ENCODE peak calls at places on chromosomes 16 and 17, in six cellular contexts. W is iris pigment epithelial cell; M is activated CD8-positive, alpha-beta memory T cell treated with anti-CD3 and anti-CD28 coated beads, Interleukin-2, amount 50 U/mL, for 4 hours; S is stimulated activated CD4-positive, alpha-beta T cell treated with anti-CD3 and anti-CD28 coated beads, Interleukin-2, amount 100 ng/mL, for 24 hours; T is Peyer's patch; K is Ammon's horn. A is an unnamed sample.

GRCh38 chr17:40517286-40517662 is 15.9 kb upstream of the TNS4 start:
- DNase-seq in W (no peak), M (no peak), S (no peak), T (no peak), K (no peak), A (no peak)

GRCh38 chr17:41406205-41406604 is 8.8 kb upstream of the KRT31 start:
- DNase-seq in W (no peak), M (no peak), S (no peak), T (no peak), K (no peak), A (no peak)

GRCh38 chr17:83079340-83079747 is at the start of gene METRNL:
- DNase-seq in W (peak; percentile 67), M (peak; percentile 61), S (peak; percentile 69), T (peak; percentile 78), K (peak; percentile 69), A (peak; percentile 84)

GRCh38 chr16:49150341-49150740 is 131.3 kb downstream of the CBLN1 start:
- DNase-seq in W (no peak), M (no peak), S (no peak), T (no peak), K (no peak), A (no peak)

GRCh38 chr16:52581530-52581929 is 34.6 kb upstream of the TOX3 start:
- DNase-seq in W (no peak), M (no peak), S (no peak), T (no peak), K (no peak), A (no peak)

GRCh38 chr16:66256919-66257318 is 109.6 kb upstream of the CDH5 start:
- DNase-seq in W (no peak), M (no peak), S (no peak), T (no peak), K (no peak), A (no peak)

GRCh38 chr16:20822451-20823128 is 16.3 kb downstream of the REXO5 start:
- DNase-seq in W (no peak), M (no peak), S (no peak), T (no peak), K (no peak), A (no peak)

GRCh38 chr16:58732545-58733247 is 1.4 kb downstream of the GOT2 start:
- DNase-seq in W (peak; percentile 47), M (no peak), S (no peak), T (no peak), K (no peak), A (no peak)

GRCh38 chr16:86091976-86092375 is 193.0 kb downstream of the IRF8 start:
- DNase-seq in W (no peak), M (no peak), S (no peak), T (no peak), K (no peak), A (no peak)

GRCh38 chr17:44310188-44310587 is 1.8 kb downstream of the RUNDC3A start:
- DNase-seq in W (no peak), M (no peak), S (no peak), T (no peak), K (no peak), A (no peak)

GRCh38 chr16:27446721-27447120 is 44.7 kb downstream of the IL21R start:
- DNase-seq in W (no peak), M (peak; percentile 80), S (peak; percentile 40), T (peak; percentile 75), K (no peak), A (no peak)

GRCh38 chr17:7440113-7440822 is 956 bp downstream of the FGF11 start:
- DNase-seq in W (no peak), M (peak; percentile 38), S (peak; percentile 62), T (peak; percentile 38), K (no peak), A (no peak)

GRCh38 chr17:74157366-74157765 is 46.1 kb upstream of the RPL38 start:
- DNase-seq in W (no peak), M (no peak), S (no peak), T (no peak), K (no peak), A (no peak)

GRCh38 chr16:21166561-21166961 is 8.1 kb downstream of the LDAF1 start:
- DNase-seq in W (peak; percentile 23), M (no peak), S (no peak), T (no peak), K (no peak), A (peak; percentile 87)

GRCh38 chr16:49276646-49277385 is 4.8 kb downstream of the CBLN1 start:
- DNase-seq in W (no peak), M (no peak), S (no peak), T (no peak), K (no peak), A (peak; percentile 74)

GRCh38 chr17:66200685-66201092 is 8.8 kb upstream of the CEP112 start:
- DNase-seq in W (peak; percentile 81), M (no peak), S (peak; percentile 49), T (peak; percentile 31), K (peak; percentile 69), A (no peak)

GRCh38 chr16:22027633-22028032 is 19.7 kb downstream of the MOSMO start:
- DNase-seq in W (no peak), M (no peak), S (no peak), T (no peak), K (no peak), A (no peak)

GRCh38 chr17:18948476-18949006 is 3.4 kb upstream of the SLC5A10 start:
- DNase-seq in W (no peak), M (no peak), S (no peak), T (no peak), K (no peak), A (no peak)

GRCh38 chr16:56356276-56357241 is 68.8 kb downstream of the AMFR start:
- DNase-seq in W (peak; percentile 90), M (peak; percentile 60), S (peak; percentile 64), T (peak; percentile 65), K (peak; percentile 87), A (peak; percentile 90)

GRCh38 chr16:5041604-5042133 is 7.9 kb upstream of the NAGPA start:
- DNase-seq in W (peak; percentile 81), M (no peak), S (no peak), T (no peak), K (no peak), A (no peak)

GRCh38 chr17:19329839-19330238 is 32.7 kb downstream of the B9D1 start:
- DNase-seq in W (no peak), M (no peak), S (no peak), T (no peak), K (no peak), A (no peak)

GRCh38 chr17:57866723-57867122 is 16.9 kb upstream of the MRPS23 start:
- DNase-seq in W (no peak), M (no peak), S (no peak), T (no peak), K (no peak), A (no peak)

GRCh38 chr17:20234266-20234665 is 225.1 kb downstream of the SPECC1 start:
- DNase-seq in W (no peak), M (no peak), S (peak; percentile 53), T (no peak), K (no peak), A (no peak)

GRCh38 chr17:50064253-50064991 is 8.5 kb downstream of the ITGA3 start:
- DNase-seq in W (peak; percentile 97), M (no peak), S (no peak), T (no peak), K (peak; percentile 43), A (no peak)

A was measured in cerebellum.